ENCODE peak calls at places on chromosomes 3 and 15, in ten cellular contexts. One of them, this sample, is unnamed.

GRCh38 chr15:44099671-44100070 is 95.4 kb downstream of the FRMD5 start:
- DNase-seq in GM12878: no peak
- DNase-seq in body of pancreas: no peak
- DNase-seq in progenitor cell of endocrine pancreas: no peak
- DNase-seq in cardiac fibroblast: peak
- DNase-seq in naive thymus-derived CD8-positive, alpha-beta T cell: no peak
- DNase-seq in CD4-positive, alpha-beta T cell: no peak
- DNase-seq in GM06990: no peak
- DNase-seq in Right ventricle myocardium superior: no peak
- DNase-seq in activated CD8-positive, alpha-beta memory T cell treated with anti-CD3 and anti-CD28 coated beads for 1 hour: no peak
- DNase-seq in this sample: no peak

GRCh38 chr3:172043233-172043632 is 3.9 kb downstream of the FNDC3B start:
- DNase-seq in GM12878: no peak
- DNase-seq in body of pancreas: no peak
- DNase-seq in progenitor cell of endocrine pancreas: no peak
- DNase-seq in cardiac fibroblast: no peak
- DNase-seq in naive thymus-derived CD8-positive, alpha-beta T cell: no peak
- DNase-seq in CD4-positive, alpha-beta T cell: no peak
- DNase-seq in GM06990: no peak
- DNase-seq in Right ventricle myocardium superior: no peak
- DNase-seq in activated CD8-positive, alpha-beta memory T cell treated with anti-CD3 and anti-CD28 coated beads for 1 hour: no peak
- DNase-seq in this sample: no peak

GRCh38 chr3:179264456-179264855 is 13.5 kb upstream of the KCNMB3 start:
- DNase-seq in GM12878: no peak
- DNase-seq in body of pancreas: no peak
- DNase-seq in progenitor cell of endocrine pancreas: no peak
- DNase-seq in cardiac fibroblast: no peak
- DNase-seq in naive thymus-derived CD8-positive, alpha-beta T cell: no peak
- DNase-seq in CD4-positive, alpha-beta T cell: no peak
- DNase-seq in GM06990: no peak
- DNase-seq in Right ventricle myocardium superior: no peak
- DNase-seq in activated CD8-positive, alpha-beta memory T cell treated with anti-CD3 and anti-CD28 coated beads for 1 hour: no peak
- DNase-seq in this sample: no peak

GRCh38 chr15:90087454-90088154 is 14.7 kb downstream of the IDH2 start:
- DNase-seq in GM12878: no peak
- DNase-seq in body of pancreas: peak
- DNase-seq in progenitor cell of endocrine pancreas: no peak
- DNase-seq in cardiac fibroblast: peak
- DNase-seq in naive thymus-derived CD8-positive, alpha-beta T cell: no peak
- DNase-seq in CD4-positive, alpha-beta T cell: no peak
- DNase-seq in GM06990: no peak
- DNase-seq in Right ventricle myocardium superior: peak
- DNase-seq in activated CD8-positive, alpha-beta memory T cell treated with anti-CD3 and anti-CD28 coated beads for 1 hour: no peak
- DNase-seq in this sample: peak

GRCh38 chr3:171396048-171396447 is 64.2 kb downstream of the TNIK start:
- DNase-seq in GM12878: no peak
- DNase-seq in body of pancreas: no peak
- DNase-seq in progenitor cell of endocrine pancreas: no peak
- DNase-seq in cardiac fibroblast: peak
- DNase-seq in naive thymus-derived CD8-positive, alpha-beta T cell: no peak
- DNase-seq in CD4-positive, alpha-beta T cell: no peak
- DNase-seq in GM06990: no peak
- DNase-seq in Right ventricle myocardium superior: no peak
- DNase-seq in activated CD8-positive, alpha-beta memory T cell treated with anti-CD3 and anti-CD28 coated beads for 1 hour: no peak
- DNase-seq in this sample: no peak

GRCh38 chr15:73930790-73931281 is 4.6 kb downstream of the LOXL1 start:
- DNase-seq in GM12878: no peak
- DNase-seq in body of pancreas: no peak
- DNase-seq in progenitor cell of endocrine pancreas: no peak
- DNase-seq in cardiac fibroblast: peak
- DNase-seq in naive thymus-derived CD8-positive, alpha-beta T cell: no peak
- DNase-seq in CD4-positive, alpha-beta T cell: no peak
- DNase-seq in GM06990: no peak
- DNase-seq in Right ventricle myocardium superior: peak
- DNase-seq in activated CD8-positive, alpha-beta memory T cell treated with anti-CD3 and anti-CD28 coated beads for 1 hour: no peak
- DNase-seq in this sample: no peak

GRCh38 chr15:69951511-69952209 is 146.1 kb downstream of the TLE3 start:
- DNase-seq in GM12878: no peak
- DNase-seq in body of pancreas: no peak
- DNase-seq in progenitor cell of endocrine pancreas: no peak
- DNase-seq in cardiac fibroblast: peak
- DNase-seq in naive thymus-derived CD8-positive, alpha-beta T cell: no peak
- DNase-seq in CD4-positive, alpha-beta T cell: no peak
- DNase-seq in GM06990: no peak
- DNase-seq in Right ventricle myocardium superior: no peak
- DNase-seq in activated CD8-positive, alpha-beta memory T cell treated with anti-CD3 and anti-CD28 coated beads for 1 hour: no peak
- DNase-seq in this sample: no peak

GRCh38 chr15:63551400-63551799 is 45.8 kb upstream of the FBXL22 start:
- DNase-seq in GM12878: no peak
- DNase-seq in body of pancreas: peak
- DNase-seq in progenitor cell of endocrine pancreas: no peak
- DNase-seq in cardiac fibroblast: peak
- DNase-seq in naive thymus-derived CD8-positive, alpha-beta T cell: no peak
- DNase-seq in CD4-positive, alpha-beta T cell: no peak
- DNase-seq in GM06990: no peak
- DNase-seq in Right ventricle myocardium superior: no peak
- DNase-seq in activated CD8-positive, alpha-beta memory T cell treated with anti-CD3 and anti-CD28 coated beads for 1 hour: no peak
- DNase-seq in this sample: no peak

GRCh38 chr15:68366314-68366713 is 65.6 kb downstream of the ITGA11 start:
- DNase-seq in GM12878: no peak
- DNase-seq in body of pancreas: no peak
- DNase-seq in progenitor cell of endocrine pancreas: no peak
- DNase-seq in cardiac fibroblast: no peak
- DNase-seq in naive thymus-derived CD8-positive, alpha-beta T cell: no peak
- DNase-seq in CD4-positive, alpha-beta T cell: no peak
- DNase-seq in GM06990: no peak
- DNase-seq in Right ventricle myocardium superior: no peak
- DNase-seq in activated CD8-positive, alpha-beta memory T cell treated with anti-CD3 and anti-CD28 coated beads for 1 hour: no peak
- DNase-seq in this sample: no peak

GRCh38 chr3:100972867-100973266 is 20.4 kb downstream of the ABI3BP start:
- DNase-seq in GM12878: no peak
- DNase-seq in body of pancreas: no peak
- DNase-seq in progenitor cell of endocrine pancreas: no peak
- DNase-seq in cardiac fibroblast: peak
- DNase-seq in naive thymus-derived CD8-positive, alpha-beta T cell: no peak
- DNase-seq in CD4-positive, alpha-beta T cell: no peak
- DNase-seq in GM06990: no peak
- DNase-seq in Right ventricle myocardium superior: no peak
- DNase-seq in activated CD8-positive, alpha-beta memory T cell treated with anti-CD3 and anti-CD28 coated beads for 1 hour: no peak
- DNase-seq in this sample: no peak

GRCh38 chr3:120693439-120694172 is 11.6 kb upstream of the HGD start:
- DNase-seq in GM12878: no peak
- DNase-seq in body of pancreas: no peak
- DNase-seq in progenitor cell of endocrine pancreas: no peak
- DNase-seq in cardiac fibroblast: peak
- DNase-seq in naive thymus-derived CD8-positive, alpha-beta T cell: no peak
- DNase-seq in CD4-positive, alpha-beta T cell: no peak
- DNase-seq in GM06990: no peak
- DNase-seq in Right ventricle myocardium superior: no peak
- DNase-seq in activated CD8-positive, alpha-beta memory T cell treated with anti-CD3 and anti-CD28 coated beads for 1 hour: no peak
- DNase-seq in this sample: no peak

GRCh38 chr3:166283856-166284255 is 446.6 kb upstream of the BCHE start:
- DNase-seq in GM12878: no peak
- DNase-seq in body of pancreas: no peak
- DNase-seq in progenitor cell of endocrine pancreas: no peak
- DNase-seq in cardiac fibroblast: peak
- DNase-seq in naive thymus-derived CD8-positive, alpha-beta T cell: no peak
- DNase-seq in CD4-positive, alpha-beta T cell: no peak
- DNase-seq in GM06990: no peak
- DNase-seq in Right ventricle myocardium superior: no peak
- DNase-seq in activated CD8-positive, alpha-beta memory T cell treated with anti-CD3 and anti-CD28 coated beads for 1 hour: no peak
- DNase-seq in this sample: no peak

GRCh38 chr3:132654190-132654589 is 5.4 kb downstream of the ACAD11 start:
- DNase-seq in GM12878: no peak
- DNase-seq in body of pancreas: no peak
- DNase-seq in progenitor cell of endocrine pancreas: no peak
- DNase-seq in cardiac fibroblast: no peak
- DNase-seq in naive thymus-derived CD8-positive, alpha-beta T cell: no peak
- DNase-seq in CD4-positive, alpha-beta T cell: no peak
- DNase-seq in GM06990: no peak
- DNase-seq in Right ventricle myocardium superior: no peak
- DNase-seq in activated CD8-positive, alpha-beta memory T cell treated with anti-CD3 and anti-CD28 coated beads for 1 hour: no peak
- DNase-seq in this sample: no peak

GRCh38 chr15:93985925-93986324 is 245.4 kb upstream of the MCTP2 start:
- DNase-seq in GM12878: no peak
- DNase-seq in body of pancreas: no peak
- DNase-seq in progenitor cell of endocrine pancreas: no peak
- DNase-seq in cardiac fibroblast: no peak
- DNase-seq in naive thymus-derived CD8-positive, alpha-beta T cell: no peak
- DNase-seq in CD4-positive, alpha-beta T cell: no peak
- DNase-seq in GM06990: no peak
- DNase-seq in Right ventricle myocardium superior: no peak
- DNase-seq in activated CD8-positive, alpha-beta memory T cell treated with anti-CD3 and anti-CD28 coated beads for 1 hour: no peak
- DNase-seq in this sample: no peak

GRCh38 chr3:33377931-33378330 is 62.3 kb downstream of the UBP1 start:
- DNase-seq in GM12878: no peak
- DNase-seq in body of pancreas: no peak
- DNase-seq in progenitor cell of endocrine pancreas: no peak
- DNase-seq in cardiac fibroblast: no peak
- DNase-seq in naive thymus-derived CD8-positive, alpha-beta T cell: no peak
- DNase-seq in CD4-positive, alpha-beta T cell: no peak
- DNase-seq in GM06990: no peak
- DNase-seq in Right ventricle myocardium superior: no peak
- DNase-seq in activated CD8-positive, alpha-beta memory T cell treated with anti-CD3 and anti-CD28 coated beads for 1 hour: no peak
- DNase-seq in this sample: no peak

GRCh38 chr3:37905987-37906674 is 44.5 kb downstream of the CTDSPL start:
- DNase-seq in GM12878: no peak
- DNase-seq in body of pancreas: no peak
- DNase-seq in progenitor cell of endocrine pancreas: no peak
- DNase-seq in cardiac fibroblast: peak
- DNase-seq in naive thymus-derived CD8-positive, alpha-beta T cell: no peak
- DNase-seq in CD4-positive, alpha-beta T cell: no peak
- DNase-seq in GM06990: no peak
- DNase-seq in Right ventricle myocardium superior: no peak
- DNase-seq in activated CD8-positive, alpha-beta memory T cell treated with anti-CD3 and anti-CD28 coated beads for 1 hour: no peak
- DNase-seq in this sample: peak

GRCh38 chr3:171260899-171261298 is 199.3 kb downstream of the TNIK start:
- DNase-seq in GM12878: no peak
- DNase-seq in body of pancreas: no peak
- DNase-seq in progenitor cell of endocrine pancreas: no peak
- DNase-seq in cardiac fibroblast: no peak
- DNase-seq in naive thymus-derived CD8-positive, alpha-beta T cell: no peak
- DNase-seq in CD4-positive, alpha-beta T cell: no peak
- DNase-seq in GM06990: no peak
- DNase-seq in Right ventricle myocardium superior: no peak
- DNase-seq in activated CD8-positive, alpha-beta memory T cell treated with anti-CD3 and anti-CD28 coated beads for 1 hour: no peak
- DNase-seq in this sample: peak

GRCh38 chr3:191425322-191425734 is 35.6 kb upstream of the PYDC2 start:
- DNase-seq in GM12878: no peak
- DNase-seq in body of pancreas: no peak
- DNase-seq in progenitor cell of endocrine pancreas: no peak
- DNase-seq in cardiac fibroblast: peak
- DNase-seq in naive thymus-derived CD8-positive, alpha-beta T cell: no peak
- DNase-seq in CD4-positive, alpha-beta T cell: no peak
- DNase-seq in GM06990: no peak
- DNase-seq in Right ventricle myocardium superior: no peak
- DNase-seq in activated CD8-positive, alpha-beta memory T cell treated with anti-CD3 and anti-CD28 coated beads for 1 hour: no peak
- DNase-seq in this sample: no peak

GRCh38 chr3:151301787-151302186 is 14.8 kb downstream of the GPR87 start:
- DNase-seq in GM12878: no peak
- DNase-seq in body of pancreas: no peak
- DNase-seq in progenitor cell of endocrine pancreas: no peak
- DNase-seq in cardiac fibroblast: peak
- DNase-seq in naive thymus-derived CD8-positive, alpha-beta T cell: no peak
- DNase-seq in CD4-positive, alpha-beta T cell: no peak
- DNase-seq in GM06990: no peak
- DNase-seq in Right ventricle myocardium superior: no peak
- DNase-seq in activated CD8-positive, alpha-beta memory T cell treated with anti-CD3 and anti-CD28 coated beads for 1 hour: no peak
- DNase-seq in this sample: no peak

GRCh38 chr3:166243511-166243910 is 406.3 kb upstream of the BCHE start:
- DNase-seq in GM12878: no peak
- DNase-seq in body of pancreas: no peak
- DNase-seq in progenitor cell of endocrine pancreas: no peak
- DNase-seq in cardiac fibroblast: no peak
- DNase-seq in naive thymus-derived CD8-positive, alpha-beta T cell: no peak
- DNase-seq in CD4-positive, alpha-beta T cell: no peak
- DNase-seq in GM06990: no peak
- DNase-seq in Right ventricle myocardium superior: no peak
- DNase-seq in activated CD8-positive, alpha-beta memory T cell treated with anti-CD3 and anti-CD28 coated beads for 1 hour: no peak
- DNase-seq in this sample: no peak

GRCh38 chr3:156449712-156450574 is 105.0 kb downstream of the SSR3 start:
- DNase-seq in GM12878: no peak
- DNase-seq in body of pancreas: no peak
- DNase-seq in progenitor cell of endocrine pancreas: no peak
- DNase-seq in cardiac fibroblast: peak
- DNase-seq in naive thymus-derived CD8-positive, alpha-beta T cell: no peak
- DNase-seq in CD4-positive, alpha-beta T cell: no peak
- DNase-seq in GM06990: no peak
- DNase-seq in Right ventricle myocardium superior: no peak
- DNase-seq in activated CD8-positive, alpha-beta memory T cell treated with anti-CD3 and anti-CD28 coated beads for 1 hour: no peak
- DNase-seq in this sample: peak

GRCh38 chr15:84840255-84840654 is 23.1 kb downstream of the ALPK3 start:
- DNase-seq in GM12878: no peak
- DNase-seq in body of pancreas: peak
- DNase-seq in progenitor cell of endocrine pancreas: no peak
- DNase-seq in cardiac fibroblast: no peak
- DNase-seq in naive thymus-derived CD8-positive, alpha-beta T cell: no peak
- DNase-seq in CD4-positive, alpha-beta T cell: no peak
- DNase-seq in GM06990: no peak
- DNase-seq in Right ventricle myocardium superior: no peak
- DNase-seq in activated CD8-positive, alpha-beta memory T cell treated with anti-CD3 and anti-CD28 coated beads for 1 hour: no peak
- DNase-seq in this sample: no peak

GRCh38 chr15:75713338-75713895 is 769 bp upstream of the CSPG4 start:
- DNase-seq in GM12878: no peak
- DNase-seq in body of pancreas: no peak
- DNase-seq in progenitor cell of endocrine pancreas: no peak
- DNase-seq in cardiac fibroblast: peak
- DNase-seq in naive thymus-derived CD8-positive, alpha-beta T cell: no peak
- DNase-seq in CD4-positive, alpha-beta T cell: no peak
- DNase-seq in GM06990: no peak
- DNase-seq in Right ventricle myocardium superior: no peak
- DNase-seq in activated CD8-positive, alpha-beta memory T cell treated with anti-CD3 and anti-CD28 coated beads for 1 hour: no peak
- DNase-seq in this sample: no peak

GRCh38 chr3:188916934-188917391 is 254.8 kb upstream of the TPRG1 start:
- DNase-seq in GM12878: peak
- DNase-seq in body of pancreas: no peak
- DNase-seq in progenitor cell of endocrine pancreas: no peak
- DNase-seq in cardiac fibroblast: peak
- DNase-seq in naive thymus-derived CD8-positive, alpha-beta T cell: no peak
- DNase-seq in CD4-positive, alpha-beta T cell: no peak
- DNase-seq in GM06990: peak
- DNase-seq in Right ventricle myocardium superior: no peak
- DNase-seq in activated CD8-positive, alpha-beta memory T cell treated with anti-CD3 and anti-CD28 coated beads for 1 hour: no peak
- DNase-seq in this sample: no peak

GRCh38 chr15:97126556-97127233 is 796.2 kb downstream of the NR2F2 start:
- DNase-seq in GM12878: no peak
- DNase-seq in body of pancreas: no peak
- DNase-seq in progenitor cell of endocrine pancreas: no peak
- DNase-seq in cardiac fibroblast: no peak
- DNase-seq in naive thymus-derived CD8-positive, alpha-beta T cell: no peak
- DNase-seq in CD4-positive, alpha-beta T cell: no peak
- DNase-seq in GM06990: no peak
- DNase-seq in Right ventricle myocardium superior: no peak
- DNase-seq in activated CD8-positive, alpha-beta memory T cell treated with anti-CD3 and anti-CD28 coated beads for 1 hour: no peak
- DNase-seq in this sample: no peak

GRCh38 chr15:60408438-60409105 is 10.8 kb upstream of the ANXA2 start:
- DNase-seq in GM12878: no peak
- DNase-seq in body of pancreas: no peak
- DNase-seq in progenitor cell of endocrine pancreas: no peak
- DNase-seq in cardiac fibroblast: peak
- DNase-seq in naive thymus-derived CD8-positive, alpha-beta T cell: no peak
- DNase-seq in CD4-positive, alpha-beta T cell: no peak
- DNase-seq in GM06990: peak
- DNase-seq in Right ventricle myocardium superior: no peak
- DNase-seq in activated CD8-positive, alpha-beta memory T cell treated with anti-CD3 and anti-CD28 coated beads for 1 hour: no peak
- DNase-seq in this sample: no peak

GRCh38 chr3:140822381-140823047 is 119.1 kb upstream of the SLC25A36 start:
- DNase-seq in GM12878: no peak
- DNase-seq in body of pancreas: no peak
- DNase-seq in progenitor cell of endocrine pancreas: no peak
- DNase-seq in cardiac fibroblast: no peak
- DNase-seq in naive thymus-derived CD8-positive, alpha-beta T cell: no peak
- DNase-seq in CD4-positive, alpha-beta T cell: no peak
- DNase-seq in GM06990: no peak
- DNase-seq in Right ventricle myocardium superior: no peak
- DNase-seq in activated CD8-positive, alpha-beta memory T cell treated with anti-CD3 and anti-CD28 coated beads for 1 hour: no peak
- DNase-seq in this sample: no peak

GRCh38 chr15:82952156-82953081 is at the start of gene HOMER2:
- DNase-seq in GM12878: no peak
- DNase-seq in body of pancreas: peak
- DNase-seq in progenitor cell of endocrine pancreas: peak
- DNase-seq in cardiac fibroblast: peak
- DNase-seq in naive thymus-derived CD8-positive, alpha-beta T cell: peak
- DNase-seq in CD4-positive, alpha-beta T cell: no peak
- DNase-seq in GM06990: peak
- DNase-seq in Right ventricle myocardium superior: peak
- DNase-seq in activated CD8-positive, alpha-beta memory T cell treated with anti-CD3 and anti-CD28 coated beads for 1 hour: no peak
- DNase-seq in this sample: peak